ENCODE peak calls at places on chromosomes 13 and 19, in five cellular contexts. S, O, F, L and T are unnamed samples.
A peak's percentile ranks its signal among the peaks of the same experiment; 100 is the strongest.

GRCh38 chr13:32986552-32986951 is 29.7 kb upstream of the KL start:
- DNase-seq in S (no peak), L (no peak), O (no peak), F (no peak), T (no peak)

GRCh38 chr19:49216076-49216475 is 58.5 kb downstream of the TRPM4 start:
- DNase-seq in L (no peak), F (no peak), O (no peak), S (no peak), T (no peak)

GRCh38 chr19:37227996-37228395 is 10.0 kb downstream of the ZNF383 start:
- DNase-seq in O (no peak), L (no peak), S (no peak), F (no peak), T (no peak)

GRCh38 chr13:113106666-113107065 is 1.1 kb downstream of the F7 start:
- DNase-seq in S (no peak), O (no peak), L (peak; percentile 69), F (no peak), T (no peak)

GRCh38 chr13:89726690-89727435 is 1620.6 kb upstream of the MIR17HG start:
- DNase-seq in F (no peak), L (no peak), O (no peak), S (no peak), T (no peak)

GRCh38 chr13:106690779-106691178 is 122.8 kb upstream of the ARGLU1 start:
- DNase-seq in F (no peak), O (no peak), L (no peak), S (no peak), T (no peak)

GRCh38 chr19:19305696-19306095 is 14.6 kb downstream of the SUGP1 start:
- DNase-seq in L (peak; percentile 76), O (no peak), S (no peak), F (no peak), T (no peak)

GRCh38 chr19:58181902-58182576 is 822 bp upstream of the ZNF274 start:
- DNase-seq in S (peak; percentile 25), F (peak; percentile 27), L (no peak), O (peak; percentile 42), T (no peak)

GRCh38 chr13:54356849-54357248 is 1328.2 kb downstream of the OLFM4 start:
- DNase-seq in L (no peak), O (no peak), S (no peak), F (no peak), T (no peak)

GRCh38 chr19:41871573-41872383 is 5.3 kb upstream of the CD79A start:
- DNase-seq in F (no peak), O (peak; percentile 78), L (no peak), S (no peak), T (no peak)

GRCh38 chr13:98839826-98840769 is 87.6 kb upstream of the SLC15A1 start:
- DNase-seq in L (peak; percentile 16), S (peak; percentile 50), O (peak; percentile 51), F (peak; percentile 62), T (no peak)

GRCh38 chr13:74674701-74675100 is 540.5 kb upstream of the KLF12 start:
- DNase-seq in F (no peak), O (no peak), L (no peak), S (no peak), T (no peak)

GRCh38 chr19:33453207-33453736 is 68.3 kb downstream of the PEPD start:
- DNase-seq in O (no peak), S (no peak), L (no peak), F (no peak), T (no peak)

GRCh38 chr13:21137696-21138095 is 38.7 kb downstream of the SKA3 start:
- DNase-seq in S (no peak), F (no peak), L (no peak), O (no peak), T (no peak)

GRCh38 chr13:114093118-114093517 is 39.3 kb downstream of the RASA3 start:
- DNase-seq in S (no peak), L (no peak), F (no peak), O (no peak), T (no peak)

GRCh38 chr13:26529441-26529840 is 28.0 kb upstream of the WASF3 start:
- DNase-seq in S (peak; percentile 29), O (peak; percentile 20), F (peak; percentile 27), L (no peak), T (no peak)

GRCh38 chr19:8185343-8186068 is 23.7 kb upstream of the CERS4 start:
- DNase-seq in L (no peak), F (no peak), O (no peak), S (no peak), T (no peak)

GRCh38 chr13:28623782-28624706 is 34.9 kb upstream of the POMP start:
- DNase-seq in O (no peak), F (no peak), L (no peak), S (no peak), T (no peak)

GRCh38 chr19:23116802-23117571 is at the start of gene ZNF730:
- DNase-seq in F (no peak), L (peak; percentile 76), S (peak; percentile 67), O (peak; percentile 14), T (peak; percentile 81)

GRCh38 chr13:111957913-111958450 is 109.0 kb upstream of the SOX1 start:
- DNase-seq in O (no peak), S (no peak), F (peak; percentile 20), L (no peak), T (no peak)

GRCh38 chr13:72839831-72840426 is 58.0 kb downstream of the PIBF1 start:
- DNase-seq in S (no peak), O (peak; percentile 79), L (no peak), F (peak; percentile 72), T (no peak)

GRCh38 chr19:41695745-41696144 is 7.7 kb upstream of the CEACAM7 start:
- DNase-seq in L (no peak), S (no peak), O (peak; percentile 5), F (no peak), T (no peak)

GRCh38 chr13:52850396-52851152 is 2.1 kb upstream of the PCDH8 start:
- DNase-seq in O (peak; percentile 73), F (peak; percentile 63), L (peak; percentile 90), S (peak; percentile 69), T (no peak)

GRCh38 chr13:44806841-44807240 is 182.4 kb downstream of the NUFIP1 start:
- DNase-seq in S (no peak), O (no peak), L (no peak), F (no peak), T (no peak)

GRCh38 chr13:58573742-58574141 is 942.2 kb downstream of the PCDH17 start:
- DNase-seq in L (no peak), O (no peak), S (no peak), F (no peak), T (no peak)

GRCh38 chr13:92657565-92657964 is 569.0 kb upstream of the GPC6 start:
- DNase-seq in O (no peak), F (no peak), S (no peak), L (no peak), T (no peak)

GRCh38 chr13:111043575-111043982 is 71.5 kb upstream of the ARHGEF7 start:
- DNase-seq in S (no peak), O (no peak), F (no peak), L (no peak), T (peak; percentile 85)

GRCh38 chr19:52542984-52543664 is 15.7 kb downstream of the ZNF808 start:
- DNase-seq in O (no peak), F (no peak), S (no peak), L (no peak), T (no peak)

GRCh38 chr13:23739597-23739996 is 149.6 kb downstream of the MIPEP start:
- DNase-seq in S (no peak), F (no peak), O (no peak), L (no peak), T (no peak)

GRCh38 chr13:111900390-111901180 is 166.4 kb upstream of the SOX1 start:
- DNase-seq in L (no peak), S (no peak), O (no peak), F (no peak), T (no peak)

GRCh38 chr13:112972867-112973576 is 4.0 kb downstream of the MCF2L start:
- DNase-seq in F (peak; percentile 53), S (no peak), O (peak; percentile 7), L (no peak), T (peak; percentile 60)

GRCh38 chr13:94483970-94484369 is 4.5 kb upstream of the DCT start:
- DNase-seq in L (no peak), S (no peak), F (no peak), O (no peak), T (no peak)

GRCh38 chr13:94479559-94480095 is at the start of gene DCT:
- DNase-seq in L (no peak), S (no peak), F (no peak), O (no peak), T (no peak)

GRCh38 chr13:94478913-94479312 is 569 bp downstream of the DCT start:
- DNase-seq in F (no peak), L (peak; percentile 51), O (no peak), S (no peak), T (no peak)

GRCh38 chr13:94481966-94482365 is 2.5 kb upstream of the DCT start:
- DNase-seq in L (no peak), F (no peak), S (no peak), O (no peak), T (no peak)

GRCh38 chr13:94480672-94481145 is 1.2 kb upstream of the DCT start:
- DNase-seq in S (no peak), L (no peak), F (no peak), O (no peak), T (no peak)
- TF ChIP-seq CTCF in S (no peak), L (no peak), F (no peak), O (no peak), T (no peak)

GRCh38 chr13:42981853-42982252 is 10.2 kb downstream of the EPSTI1 start:
- DNase-seq in O (no peak), L (no peak), S (no peak), F (no peak), T (no peak)
- TF ChIP-seq EP300 in O (no peak), L (no peak), S (no peak), F (no peak), T (no peak)

GRCh38 chr19:10678813-10679212 is 22.4 kb upstream of the QTRT1 start:
- DNase-seq in S (no peak), F (no peak), O (no peak), L (no peak), T (no peak)
- H3K36me3 ChIP-seq in S (no peaks in the 10 kb centered on the region), F (peaks cover 88% of the 10 kb centered on the region), O (no peaks in the 10 kb centered on the region), L (peaks cover 94% of the 10 kb centered on the region), T (peaks cover 86% of the 10 kb centered on the region)

DNA sequence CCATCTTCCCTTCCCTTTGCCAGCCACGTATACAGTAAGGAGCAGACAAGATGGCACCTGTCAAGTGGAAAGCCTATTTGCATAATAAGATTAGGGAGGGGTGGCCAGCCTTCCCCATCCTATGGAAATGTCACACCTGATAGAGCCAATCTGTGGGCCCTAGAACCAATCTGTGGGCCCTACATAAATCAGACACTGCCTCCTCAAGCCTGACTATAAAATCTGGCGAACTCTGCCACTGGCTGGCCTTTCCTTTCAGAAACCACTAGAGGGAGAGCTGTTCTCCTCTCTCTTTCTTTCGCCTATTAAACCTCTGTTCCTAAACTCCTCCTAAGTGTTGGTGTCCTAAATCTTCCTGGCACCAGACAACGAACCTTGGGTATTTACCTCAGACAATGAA is 231.5 kb upstream of the KLHL1 start:
- DNase-seq in S (no peak), F (peak; percentile 28), O (no peak), L (no peak), T (no peak)
- TF ChIP-seq CTCF in S (no peak), F (peak; percentile 44), O (peak; percentile 50), L (no peak), T (no peak)

DNA sequence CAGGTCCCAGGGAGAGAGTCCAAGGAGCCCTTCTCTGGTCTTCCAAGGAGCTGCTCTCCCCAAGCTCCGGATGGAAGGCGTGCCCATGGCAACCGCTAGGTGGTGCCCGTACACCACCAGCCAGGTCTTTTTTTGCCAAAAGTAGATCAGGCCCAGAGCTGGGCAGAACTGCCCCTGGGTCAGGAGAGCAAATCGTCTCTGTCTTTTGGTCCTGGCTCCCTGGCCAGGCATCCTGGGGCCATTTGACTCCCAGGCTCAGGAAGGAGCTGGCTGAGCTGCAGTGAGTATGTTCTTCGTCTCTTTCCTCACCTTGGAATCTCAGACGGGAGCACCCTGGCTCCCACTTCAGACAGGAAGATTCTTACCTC is 24.6 kb upstream of the BCL3 start:
- DNase-seq in S (peak; percentile 82), O (peak; percentile 90), F (peak; percentile 86), L (peak; percentile 87), T (peak; percentile 91)
- TF ChIP-seq EP300 in S (no peak), O (no peak), F (no peak), L (no peak), T (no peak)